ENCODE peak calls at places on chromosomes 12 and 14, in nine cellular contexts. B is progenitor cell of endocrine pancreas; L is GM20000; P is left lung; J is astrocyte of the cerebellum; T is activated CD8-positive, alpha-beta T cell treated with anti-CD3 and anti-CD28 coated beads for 36 hours; Q is endothelial cell; W is GM23338; C is upper lobe of right lung. A is an unnamed sample.
A peak's percentile ranks its signal among the peaks of the same experiment; 100 is the strongest.

GRCh38 chr12:132490481-132491348 is 764 bp downstream of the FBRSL1 start:
- DNase-seq in B (no peak), L (peak; percentile 71), P (no peak), J (no peak), T (peak; percentile 37), Q (peak; percentile 34), W (no peak), C (no peak), A (peak; percentile 21)

GRCh38 chr14:77601846-77602609 is 14.4 kb downstream of the SPTLC2 start:
- DNase-seq in B (no peak), L (no peak), P (no peak), J (no peak), T (no peak), Q (no peak), W (no peak), C (no peak), A (no peak)

GRCh38 chr12:56634837-56635538 is 4.9 kb upstream of the BAZ2A start:
- DNase-seq in B (peak; percentile 44), L (peak; percentile 86), P (peak; percentile 83), J (peak; percentile 53), T (peak; percentile 73), Q (peak; percentile 53), W (peak; percentile 88), C (peak; percentile 89), A (peak; percentile 85)

GRCh38 chr12:114671664-114672476 is 12.1 kb downstream of the TBX3 start:
- DNase-seq in B (no peak), L (no peak), P (no peak), J (no peak), T (no peak), Q (no peak), W (peak; percentile 73), C (no peak), A (no peak)

GRCh38 chr14:22614240-22614799 is 16.2 kb downstream of the ABHD4 start:
- DNase-seq in B (no peak), L (no peak), P (no peak), J (peak; percentile 88), T (no peak), Q (no peak), W (no peak), C (no peak), A (peak; percentile 20)

GRCh38 chr14:90461425-90461824 is 64.6 kb downstream of the CALM1 start:
- DNase-seq in B (no peak), L (no peak), P (no peak), J (no peak), T (no peak), Q (no peak), W (peak; percentile 48), C (no peak), A (no peak)

GRCh38 chr12:128796439-128797118 is 27.2 kb downstream of the SLC15A4 start:
- DNase-seq in B (no peak), L (peak; percentile 37), P (no peak), J (no peak), T (no peak), Q (no peak), W (no peak), C (peak; percentile 61), A (peak; percentile 82)

GRCh38 chr12:542290-543113 is 82.8 kb downstream of the B4GALNT3 start:
- DNase-seq in B (no peak), L (no peak), P (no peak), J (no peak), T (no peak), Q (peak; percentile 49), W (no peak), C (no peak), A (no peak)

GRCh38 chr12:50200507-50201273 is 33.5 kb upstream of the CERS5 start:
- DNase-seq in B (no peak), L (no peak), P (no peak), J (no peak), T (no peak), Q (no peak), W (no peak), C (no peak), A (no peak)

GRCh38 chr14:65179918-65180724 is 77.8 kb upstream of the MAX start:
- DNase-seq in B (no peak), L (peak; percentile 66), P (peak; percentile 70), J (peak; percentile 75), T (peak; percentile 75), Q (no peak), W (no peak), C (no peak), A (peak; percentile 52)

GRCh38 chr12:5034605-5035004 is 9.1 kb upstream of the KCNA5 start:
- DNase-seq in B (no peak), L (no peak), P (no peak), J (no peak), T (peak; percentile 12), Q (no peak), W (no peak), C (no peak), A (no peak)

GRCh38 chr12:5035618-5036017 is 8.1 kb upstream of the KCNA5 start:
- DNase-seq in B (no peak), L (no peak), P (no peak), J (no peak), T (no peak), Q (no peak), W (no peak), C (no peak), A (no peak)

GRCh38 chr12:5032821-5033220 is 10.9 kb upstream of the KCNA5 start:
- DNase-seq in B (no peak), L (no peak), P (no peak), J (no peak), T (no peak), Q (no peak), W (no peak), C (no peak), A (no peak)

GRCh38 chr12:5031958-5032357 is 11.7 kb upstream of the KCNA5 start:
- DNase-seq in B (no peak), L (no peak), P (no peak), J (no peak), T (no peak), Q (no peak), W (no peak), C (no peak), A (no peak)

GRCh38 chr12:5033883-5034282 is 9.8 kb upstream of the KCNA5 start:
- DNase-seq in B (no peak), L (no peak), P (no peak), J (no peak), T (no peak), Q (no peak), W (no peak), C (no peak), A (no peak)
- TF ChIP-seq CTCF in B (no peak), L (no peak), P (no peak), J (no peak), T (no peak), Q (no peak), W (no peak), C (no peak), A (no peak)

DNA sequence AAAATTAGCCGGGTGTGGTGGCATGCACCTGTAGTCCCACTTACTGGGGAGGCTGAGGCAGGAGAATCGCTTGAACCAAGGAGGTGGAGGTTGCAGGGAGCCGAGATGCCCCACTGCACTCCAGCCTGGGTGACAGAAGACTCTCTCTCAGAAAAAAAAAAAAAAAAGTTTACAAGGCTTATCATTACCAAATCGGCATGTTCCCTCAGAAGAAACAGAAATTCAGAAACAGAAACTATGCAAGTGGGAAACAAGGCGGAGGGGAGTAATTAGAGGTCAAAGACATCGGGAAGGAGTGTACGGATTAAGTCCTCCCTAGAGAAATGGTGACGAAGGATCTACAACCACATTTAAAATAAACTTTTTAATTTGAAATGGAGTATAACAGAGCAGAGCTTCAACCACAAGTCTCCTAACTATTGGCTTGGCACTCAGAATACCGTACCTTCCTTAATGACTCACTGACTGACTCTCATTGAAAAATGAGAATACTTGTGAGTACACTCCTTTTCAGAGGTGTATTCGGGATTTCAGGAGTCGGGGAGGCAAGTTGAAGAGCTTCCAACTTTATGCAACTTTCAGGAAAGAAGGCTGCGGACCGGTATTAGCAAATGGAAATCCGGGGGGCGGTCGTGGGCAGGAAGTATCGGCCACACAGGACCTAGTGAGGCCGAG is 922 bp downstream of the ENTPD5 start:
- DNase-seq in B (no peak), L (peak; percentile 54), P (no peak), J (peak; percentile 77), T (no peak), Q (no peak), W (no peak), C (no peak), A (no peak)
- TF ChIP-seq CTCF in B (no peak), L (no peak), P (no peak), J (no peak), T (no peak), Q (no peak), W (no peak), C (no peak), A (no peak)

DNA sequence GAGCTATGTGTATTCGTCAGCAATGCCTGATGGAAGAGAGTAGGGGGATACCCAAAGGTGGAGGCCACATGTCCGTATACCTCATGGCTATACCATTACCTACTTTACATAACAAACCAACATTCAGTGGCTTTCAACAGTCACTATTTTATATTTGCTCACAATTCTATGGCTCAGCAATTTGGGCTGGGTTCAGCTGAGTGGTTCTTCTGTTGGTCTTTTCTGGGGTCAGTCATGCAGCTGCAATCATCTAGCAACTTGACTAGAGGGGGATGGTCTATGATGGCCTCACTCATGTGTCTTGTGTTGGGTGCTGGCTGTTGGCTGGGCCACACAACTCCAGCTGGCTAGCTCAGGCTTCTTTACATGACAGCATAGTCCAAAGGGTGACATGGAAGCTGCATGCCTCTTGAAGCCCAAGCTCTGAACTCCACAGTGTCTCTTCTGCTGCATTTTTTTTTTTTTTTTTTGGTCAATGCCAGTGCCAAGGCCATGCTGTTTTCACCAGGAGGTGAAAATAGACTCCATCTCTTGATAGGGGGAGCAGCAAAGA is 53.7 kb downstream of the RIN3 start:
- DNase-seq in B (no peak), L (no peak), P (no peak), J (no peak), T (no peak), Q (no peak), W (no peak), C (no peak), A (no peak)
- TF ChIP-seq CTCF in B (no peak), L (no peak), P (no peak), J (no peak), T (no peak), Q (no peak), W (no peak), C (no peak), A (no peak)

GRCh38 chr12:6494968-6495367 is 1.1 kb downstream of the NCAPD2 start:
- DNase-seq in B (no peak), L (no peak), P (no peak), J (no peak), T (no peak), Q (no peak), W (no peak), C (no peak), A (peak; percentile 28)

GRCh38 chr12:6493580-6494350 is at the start of gene NCAPD2:
- DNase-seq in B (peak; percentile 96), L (peak; percentile 95), P (peak; percentile 96), J (peak; percentile 89), T (peak; percentile 98), Q (peak; percentile 94), W (peak; percentile 97), C (peak; percentile 97), A (peak; percentile 98)

GRCh38 chr12:6492838-6493579 is at the start of gene MRPL51:
- DNase-seq in B (peak; percentile 99), L (peak; percentile 94), P (peak; percentile 98), J (peak; percentile 85), T (peak; percentile 97), Q (peak; percentile 92), W (peak; percentile 99), C (peak; percentile 99), A (peak; percentile 97)

GRCh38 chr12:6489449-6489848 is 3.6 kb downstream of the MRPL51 start:
- DNase-seq in B (no peak), L (no peak), P (no peak), J (no peak), T (no peak), Q (no peak), W (no peak), C (no peak), A (no peak)

GRCh38 chr12:6494351-6494743 is 445 bp downstream of the NCAPD2 start:
- DNase-seq in B (no peak), L (no peak), P (no peak), J (no peak), T (peak; percentile 36), Q (no peak), W (peak; percentile 18), C (no peak), A (no peak)
- TF ChIP-seq CTCF in B (peak; percentile 25), L (no peak), P (no peak), J (peak; percentile 26), T (no peak), Q (no peak), W (no peak), C (no peak), A (peak; percentile 69)

A was measured in OCI-LY7.